ENCODE peak calls at places on chromosomes 7 and 10, in nine cellular contexts. E is nephron progenitor cell; J is astrocyte of the hippocampus; Z is tibial artery; P is GM19239; F is left ventricle myocardium superior; C is CD4-positive, alpha-beta T cell; K is HCT116; S is activated T-cell treated with anti-CD3 and anti-CD28 coated beads, Interleukin-2, amount 50 U/mL, for 72 hours. G is an unnamed sample.

GRCh38 chr7:142714375-142714774 is 34.9 kb upstream of the PRSS1 start:
- DNase-seq in F (no peak), S (no peak), C (peak), K (no peak), J (no peak), Z (no peak), P (no peak), E (no peak), G (no peak)

GRCh38 chr7:87027900-87028299 is 31.6 kb downstream of the ELAPOR2 start:
- DNase-seq in Z (no peak), K (no peak), P (no peak), S (no peak), F (no peak), E (no peak), C (no peak), J (no peak), G (no peak)

GRCh38 chr10:30854656-30855055 is 177.0 kb downstream of the ZNF438 start:
- DNase-seq in K (no peak), Z (no peak), C (no peak), P (no peak), F (no peak), J (no peak), E (no peak), S (no peak), G (no peak)

GRCh38 chr7:15995027-15995426 is 308.5 kb upstream of the MEOX2 start:
- DNase-seq in S (no peak), J (no peak), E (no peak), C (no peak), P (no peak), Z (no peak), K (no peak), F (no peak), G (no peak)

GRCh38 chr10:29257106-29257783 is 31.6 kb upstream of the LYZL1 start:
- DNase-seq in S (no peak), J (peak), Z (peak), C (no peak), K (no peak), F (peak), P (no peak), E (peak), G (peak)

GRCh38 chr7:21412291-21412896 is 15.5 kb upstream of the SP4 start:
- DNase-seq in S (no peak), P (no peak), Z (no peak), K (no peak), E (no peak), C (no peak), J (no peak), F (no peak), G (no peak)

GRCh38 chr7:139777304-139777890 is 401 bp downstream of the HIPK2 start:
- DNase-seq in K (no peak), S (peak), Z (no peak), E (peak), J (peak), C (peak), F (peak), P (peak), G (no peak)

GRCh38 chr10:35465601-35466140 is 129.4 kb downstream of the CCNY start:
- DNase-seq in E (no peak), J (no peak), C (no peak), Z (no peak), K (no peak), S (no peak), F (no peak), P (no peak), G (no peak)

GRCh38 chr10:29970576-29970975 is 88.8 kb downstream of the JCAD start:
- DNase-seq in C (no peak), E (no peak), S (no peak), F (peak), Z (no peak), K (no peak), P (no peak), J (no peak), G (no peak)

GRCh38 chr10:30056281-30056680 is 3.1 kb downstream of the JCAD start:
- DNase-seq in K (no peak), J (no peak), E (no peak), C (no peak), Z (no peak), S (no peak), P (no peak), F (no peak), G (no peak)

GRCh38 chr10:79452174-79452611 is 6.8 kb upstream of the ZCCHC24 start:
- DNase-seq in J (no peak), K (no peak), E (no peak), F (no peak), P (no peak), S (no peak), C (no peak), Z (no peak), G (no peak)

GRCh38 chr7:87216701-87217508 is 2.6 kb downstream of the TMEM243 start:
- DNase-seq in C (peak), F (no peak), J (no peak), Z (no peak), P (no peak), S (peak), K (no peak), E (no peak), G (no peak)

GRCh38 chr7:117036836-117037235 is 83.5 kb downstream of the ST7 start:
- DNase-seq in Z (no peak), C (no peak), J (no peak), E (no peak), K (no peak), P (no peak), F (no peak), S (no peak), G (no peak)

GRCh38 chr10:68560201-68560915 is at the start of gene TET1:
- DNase-seq in Z (peak), J (peak), E (peak), F (peak), C (no peak), P (no peak), K (peak), S (peak), G (no peak)

GRCh38 chr7:1811850-1812692 is 142.0 kb downstream of the ELFN1 start:
- DNase-seq in F (no peak), P (no peak), J (peak), Z (no peak), S (no peak), C (no peak), K (no peak), E (no peak), G (no peak)

GRCh38 chr7:35705932-35706461 is 11.1 kb upstream of the HERPUD2 start:
- DNase-seq in J (no peak), S (no peak), Z (no peak), P (no peak), K (no peak), E (no peak), C (no peak), F (no peak), G (no peak)

GRCh38 chr7:18570890-18571478 is 75.4 kb downstream of the HDAC9 start:
- DNase-seq in Z (no peak), K (peak), S (no peak), P (no peak), J (peak), C (no peak), F (no peak), E (no peak), G (no peak)

GRCh38 chr7:84022686-84023308 is 171.8 kb downstream of the SEMA3A start:
- DNase-seq in C (no peak), F (peak), S (no peak), Z (no peak), P (no peak), E (no peak), J (peak), K (no peak), G (no peak)

GRCh38 chr10:30454744-30455498 is 20.9 kb downstream of the MAP3K8 start:
- DNase-seq in F (no peak), K (no peak), S (no peak), E (no peak), P (no peak), J (peak), Z (no peak), C (no peak), G (no peak)

GRCh38 chr7:23356726-23357125 is 57.6 kb downstream of the MALSU1 start:
- DNase-seq in C (no peak), S (peak), J (no peak), E (no peak), Z (no peak), P (no peak), F (no peak), K (no peak), G (no peak)

GRCh38 chr7:51236470-51237127 is 80.0 kb downstream of the COBL start:
- DNase-seq in E (no peak), K (no peak), C (no peak), P (no peak), S (no peak), J (no peak), Z (no peak), F (no peak), G (no peak)

GRCh38 chr7:26083113-26083512 is 68.9 kb upstream of the NFE2L3 start:
- DNase-seq in F (no peak), Z (no peak), S (no peak), K (no peak), C (no peak), E (no peak), J (peak), P (no peak), G (no peak)